ENCODE peak calls at places on chromosome 1, in ten cellular contexts. One of them, this sample, is unnamed.

GRCh38 chr1:228362884-228363450 is 43.7 kb downstream of the TRIM11 start:
- DNase-seq in activated naive CD4-positive, alpha-beta T cell: no peak
- DNase-seq in T-cell: no peak
- DNase-seq in BJ: no peak
- DNase-seq in glutamatergic neuron: no peak
- DNase-seq in ACHN: no peak
- DNase-seq in activated gamma-delta T cell treated with Interleukin-2 at 50 U/mL for 16 hours: no peak
- DNase-seq in small intestine: no peak
- DNase-seq in cardiac fibroblast: no peak
- DNase-seq in AG08396: no peak
- DNase-seq in this sample: peak

GRCh38 chr1:234926252-234926573 is 202.4 kb downstream of the TOMM20 start:
- DNase-seq in cardiac fibroblast: no peak
- DNase-seq in activated naive CD4-positive, alpha-beta T cell: no peak
- DNase-seq in AG08396: no peak
- DNase-seq in glutamatergic neuron: no peak
- DNase-seq in small intestine: no peak
- DNase-seq in BJ: no peak
- DNase-seq in T-cell: no peak
- DNase-seq in ACHN: no peak
- DNase-seq in activated gamma-delta T cell treated with Interleukin-2 at 50 U/mL for 16 hours: no peak
- DNase-seq in this sample: no peak

GRCh38 chr1:4171480-4172450 is 271.7 kb upstream of the C1orf174 start:
- DNase-seq in ACHN: no peak
- DNase-seq in T-cell: no peak
- DNase-seq in cardiac fibroblast: no peak
- DNase-seq in activated naive CD4-positive, alpha-beta T cell: no peak
- DNase-seq in BJ: no peak
- DNase-seq in activated gamma-delta T cell treated with Interleukin-2 at 50 U/mL for 16 hours: no peak
- DNase-seq in glutamatergic neuron: no peak
- DNase-seq in small intestine: no peak
- DNase-seq in AG08396: peak
- DNase-seq in this sample: no peak

GRCh38 chr1:209643295-209644020 is 8.8 kb downstream of the LAMB3 start:
- DNase-seq in ACHN: no peak
- DNase-seq in activated gamma-delta T cell treated with Interleukin-2 at 50 U/mL for 16 hours: no peak
- DNase-seq in BJ: no peak
- DNase-seq in cardiac fibroblast: peak
- DNase-seq in AG08396: no peak
- DNase-seq in glutamatergic neuron: no peak
- DNase-seq in activated naive CD4-positive, alpha-beta T cell: no peak
- DNase-seq in T-cell: no peak
- DNase-seq in small intestine: no peak
- DNase-seq in this sample: no peak

GRCh38 chr1:37449936-37450335 is 24.4 kb upstream of the ZC3H12A start:
- DNase-seq in T-cell: no peak
- DNase-seq in activated naive CD4-positive, alpha-beta T cell: no peak
- DNase-seq in small intestine: no peak
- DNase-seq in glutamatergic neuron: no peak
- DNase-seq in ACHN: no peak
- DNase-seq in AG08396: no peak
- DNase-seq in BJ: no peak
- DNase-seq in cardiac fibroblast: no peak
- DNase-seq in activated gamma-delta T cell treated with Interleukin-2 at 50 U/mL for 16 hours: no peak
- DNase-seq in this sample: no peak

GRCh38 chr1:207959141-207959825 is 48.4 kb upstream of the CD34 start:
- DNase-seq in cardiac fibroblast: peak
- DNase-seq in small intestine: peak
- DNase-seq in T-cell: no peak
- DNase-seq in AG08396: peak
- DNase-seq in activated naive CD4-positive, alpha-beta T cell: no peak
- DNase-seq in glutamatergic neuron: peak
- DNase-seq in activated gamma-delta T cell treated with Interleukin-2 at 50 U/mL for 16 hours: no peak
- DNase-seq in ACHN: peak
- DNase-seq in BJ: no peak
- DNase-seq in this sample: peak

GRCh38 chr1:242710847-242711246 is 186.3 kb upstream of the PLD5 start:
- DNase-seq in AG08396: no peak
- DNase-seq in small intestine: no peak
- DNase-seq in glutamatergic neuron: no peak
- DNase-seq in T-cell: no peak
- DNase-seq in activated gamma-delta T cell treated with Interleukin-2 at 50 U/mL for 16 hours: no peak
- DNase-seq in ACHN: no peak
- DNase-seq in BJ: no peak
- DNase-seq in cardiac fibroblast: no peak
- DNase-seq in activated naive CD4-positive, alpha-beta T cell: no peak
- DNase-seq in this sample: no peak

GRCh38 chr1:160085686-160086089 is 4.3 kb downstream of the KCNJ9 start:
- DNase-seq in T-cell: peak
- DNase-seq in glutamatergic neuron: peak
- DNase-seq in BJ: no peak
- DNase-seq in cardiac fibroblast: peak
- DNase-seq in activated naive CD4-positive, alpha-beta T cell: peak
- DNase-seq in AG08396: peak
- DNase-seq in small intestine: peak
- DNase-seq in ACHN: peak
- DNase-seq in activated gamma-delta T cell treated with Interleukin-2 at 50 U/mL for 16 hours: peak
- DNase-seq in this sample: peak

GRCh38 chr1:41914515-41914914 is 4.2 kb downstream of the HIVEP3 start:
- DNase-seq in activated gamma-delta T cell treated with Interleukin-2 at 50 U/mL for 16 hours: peak
- DNase-seq in small intestine: peak
- DNase-seq in activated naive CD4-positive, alpha-beta T cell: no peak
- DNase-seq in cardiac fibroblast: no peak
- DNase-seq in ACHN: no peak
- DNase-seq in T-cell: no peak
- DNase-seq in BJ: no peak
- DNase-seq in AG08396: no peak
- DNase-seq in glutamatergic neuron: no peak
- DNase-seq in this sample: no peak

GRCh38 chr1:218874801-218875400 is 298.8 kb upstream of the LYPLAL1 start:
- DNase-seq in activated naive CD4-positive, alpha-beta T cell: no peak
- DNase-seq in glutamatergic neuron: no peak
- DNase-seq in cardiac fibroblast: no peak
- DNase-seq in AG08396: no peak
- DNase-seq in BJ: no peak
- DNase-seq in ACHN: no peak
- DNase-seq in activated gamma-delta T cell treated with Interleukin-2 at 50 U/mL for 16 hours: no peak
- DNase-seq in T-cell: no peak
- DNase-seq in small intestine: no peak
- DNase-seq in this sample: no peak

GRCh38 chr1:217272385-217272784 is 358.5 kb downstream of the GPATCH2 start:
- DNase-seq in AG08396: peak
- DNase-seq in BJ: peak
- DNase-seq in activated gamma-delta T cell treated with Interleukin-2 at 50 U/mL for 16 hours: no peak
- DNase-seq in activated naive CD4-positive, alpha-beta T cell: no peak
- DNase-seq in glutamatergic neuron: no peak
- DNase-seq in ACHN: no peak
- DNase-seq in T-cell: no peak
- DNase-seq in cardiac fibroblast: peak
- DNase-seq in small intestine: no peak
- DNase-seq in this sample: no peak

This sample was measured in mucosa of descending colon.